ENCODE peak calls at places on chromosome 2, in five cellular contexts. One of them, this sample, is unnamed.

GRCh38 chr2:197191948-197192338 is 118.6 kb downstream of the ANKRD44 start:
- DNase-seq in H9: no peak
- DNase-seq in MM.1S: peak; percentile 51
- DNase-seq in CD8-positive, alpha-beta T cell: no peak
- DNase-seq in uterus: no peak
- DNase-seq in this sample: no peak

GRCh38 chr2:126655500-126656310 is at the start of gene GYPC:
- DNase-seq in H9: peak; percentile 54
- DNase-seq in MM.1S: peak; percentile 54
- DNase-seq in CD8-positive, alpha-beta T cell: peak; percentile 31
- DNase-seq in uterus: peak; percentile 74
- DNase-seq in this sample: peak; percentile 83

GRCh38 chr2:19351914-19352697 is 6.3 kb downstream of the OSR1 start:
- DNase-seq in H9: no peak
- DNase-seq in MM.1S: peak; percentile 25
- DNase-seq in CD8-positive, alpha-beta T cell: no peak
- DNase-seq in uterus: no peak
- DNase-seq in this sample: peak; percentile 11

GRCh38 chr2:138059487-138059886 is 95.2 kb downstream of the HNMT start:
- DNase-seq in H9: no peak
- DNase-seq in MM.1S: no peak
- DNase-seq in CD8-positive, alpha-beta T cell: no peak
- DNase-seq in uterus: no peak
- DNase-seq in this sample: no peak

GRCh38 chr2:185188656-185189055 is 549.9 kb upstream of the FSIP2 start:
- DNase-seq in H9: no peak
- DNase-seq in MM.1S: no peak
- DNase-seq in CD8-positive, alpha-beta T cell: no peak
- DNase-seq in uterus: no peak
- DNase-seq in this sample: no peak

GRCh38 chr2:165794520-165794882 is 454 bp upstream of the GALNT3 start:
- DNase-seq in H9: peak; percentile 65
- DNase-seq in MM.1S: peak; percentile 93
- DNase-seq in CD8-positive, alpha-beta T cell: peak; percentile 40
- DNase-seq in uterus: no peak
- DNase-seq in this sample: peak; percentile 84

GRCh38 chr2:8657423-8658062 is 24.3 kb upstream of the ID2 start:
- DNase-seq in H9: no peak
- DNase-seq in MM.1S: no peak
- DNase-seq in CD8-positive, alpha-beta T cell: no peak
- DNase-seq in uterus: no peak
- DNase-seq in this sample: no peak

GRCh38 chr2:209864716-209865295 is 93.2 kb downstream of the UNC80 start:
- DNase-seq in H9: peak; percentile 62
- DNase-seq in MM.1S: no peak
- DNase-seq in CD8-positive, alpha-beta T cell: no peak
- DNase-seq in uterus: no peak
- DNase-seq in this sample: no peak

GRCh38 chr2:182049783-182050182 is 64.1 kb downstream of the PPP1R1C start:
- DNase-seq in H9: no peak
- DNase-seq in MM.1S: no peak
- DNase-seq in CD8-positive, alpha-beta T cell: no peak
- DNase-seq in uterus: no peak
- DNase-seq in this sample: no peak

GRCh38 chr2:229519655-229520054 is 194.7 kb downstream of the DNER start:
- DNase-seq in H9: no peak
- DNase-seq in MM.1S: peak; percentile 55
- DNase-seq in CD8-positive, alpha-beta T cell: no peak
- DNase-seq in uterus: no peak
- DNase-seq in this sample: no peak

GRCh38 chr2:139155991-139156390 is 375.8 kb upstream of the NXPH2 start:
- DNase-seq in H9: no peak
- DNase-seq in MM.1S: no peak
- DNase-seq in CD8-positive, alpha-beta T cell: no peak
- DNase-seq in uterus: no peak
- DNase-seq in this sample: no peak

GRCh38 chr2:191749181-191749540 is 71.2 kb downstream of the NABP1 start:
- DNase-seq in H9: no peak
- DNase-seq in MM.1S: no peak
- DNase-seq in CD8-positive, alpha-beta T cell: no peak
- DNase-seq in uterus: no peak
- DNase-seq in this sample: no peak

GRCh38 chr2:176745543-176746331 is 466.9 kb upstream of the HNRNPA3 start:
- DNase-seq in H9: no peak
- DNase-seq in MM.1S: peak; percentile 76
- DNase-seq in CD8-positive, alpha-beta T cell: no peak
- DNase-seq in uterus: no peak
- DNase-seq in this sample: no peak

GRCh38 chr2:175205523-175205922 is 24.0 kb upstream of the ATP5MC3 start:
- DNase-seq in H9: no peak
- DNase-seq in MM.1S: no peak
- DNase-seq in CD8-positive, alpha-beta T cell: no peak
- DNase-seq in uterus: no peak
- DNase-seq in this sample: no peak

GRCh38 chr2:8929128-8929527 is 74.4 kb downstream of the MBOAT2 start:
- DNase-seq in H9: no peak
- DNase-seq in MM.1S: no peak
- DNase-seq in CD8-positive, alpha-beta T cell: no peak
- DNase-seq in uterus: no peak
- DNase-seq in this sample: no peak

GRCh38 chr2:38743672-38744398 is 7.3 kb downstream of the SRSF7 start:
- DNase-seq in H9: no peak
- DNase-seq in MM.1S: no peak
- DNase-seq in CD8-positive, alpha-beta T cell: no peak
- DNase-seq in uterus: no peak
- DNase-seq in this sample: no peak

GRCh38 chr2:166364476-166365161 is 11.1 kb downstream of the SCN9A start:
- DNase-seq in H9: no peak
- DNase-seq in MM.1S: no peak
- DNase-seq in CD8-positive, alpha-beta T cell: no peak
- DNase-seq in uterus: no peak
- DNase-seq in this sample: no peak

GRCh38 chr2:157261199-157261782 is 3.8 kb downstream of the GALNT5 start:
- DNase-seq in H9: no peak
- DNase-seq in MM.1S: peak; percentile 61
- DNase-seq in CD8-positive, alpha-beta T cell: no peak
- DNase-seq in uterus: no peak
- DNase-seq in this sample: no peak

GRCh38 chr2:187541086-187542085 is 12.8 kb downstream of the TFPI start:
- DNase-seq in H9: no peak
- DNase-seq in MM.1S: no peak
- DNase-seq in CD8-positive, alpha-beta T cell: no peak
- DNase-seq in uterus: peak; percentile 35
- DNase-seq in this sample: no peak

GRCh38 chr2:239094727-239095266 is 246.9 kb downstream of the TWIST2 start:
- DNase-seq in H9: no peak
- DNase-seq in MM.1S: no peak
- DNase-seq in CD8-positive, alpha-beta T cell: no peak
- DNase-seq in uterus: no peak
- DNase-seq in this sample: no peak

GRCh38 chr2:88350262-88350640 is 102.2 kb downstream of the FOXI3 start:
- DNase-seq in H9: no peak
- DNase-seq in MM.1S: no peak
- DNase-seq in CD8-positive, alpha-beta T cell: no peak
- DNase-seq in uterus: no peak
- DNase-seq in this sample: no peak

GRCh38 chr2:65049010-65049639 is 7.1 kb upstream of the CEP68 start:
- DNase-seq in H9: peak; percentile 66
- DNase-seq in MM.1S: no peak
- DNase-seq in CD8-positive, alpha-beta T cell: no peak
- DNase-seq in uterus: no peak
- DNase-seq in this sample: no peak

GRCh38 chr2:207416111-207416510 is 113.7 kb upstream of the CREB1 start:
- DNase-seq in H9: no peak
- DNase-seq in MM.1S: no peak
- DNase-seq in CD8-positive, alpha-beta T cell: no peak
- DNase-seq in uterus: no peak
- DNase-seq in this sample: no peak

GRCh38 chr2:40321224-40321623 is 130.7 kb downstream of the SLC8A1 start:
- DNase-seq in H9: no peak
- DNase-seq in MM.1S: no peak
- DNase-seq in CD8-positive, alpha-beta T cell: no peak
- DNase-seq in uterus: no peak
- DNase-seq in this sample: no peak

GRCh38 chr2:160221391-160222276 is 21.6 kb upstream of the ITGB6 start:
- DNase-seq in H9: no peak
- DNase-seq in MM.1S: no peak
- DNase-seq in CD8-positive, alpha-beta T cell: no peak
- DNase-seq in uterus: peak; percentile 60
- DNase-seq in this sample: no peak

GRCh38 chr2:174495365-174496012 is 8.7 kb upstream of the GPR155 start:
- DNase-seq in H9: peak; percentile 35
- DNase-seq in MM.1S: no peak
- DNase-seq in CD8-positive, alpha-beta T cell: no peak
- DNase-seq in uterus: no peak
- DNase-seq in this sample: no peak

GRCh38 chr2:172496096-172496709 is 59.7 kb upstream of the PDK1 start:
- DNase-seq in H9: no peak
- DNase-seq in MM.1S: no peak
- DNase-seq in CD8-positive, alpha-beta T cell: peak; percentile 30
- DNase-seq in uterus: no peak
- DNase-seq in this sample: no peak

GRCh38 chr2:88500691-88501090 is 48.2 kb upstream of the FOXI3 start:
- DNase-seq in H9: no peak
- DNase-seq in MM.1S: no peak
- DNase-seq in CD8-positive, alpha-beta T cell: no peak
- DNase-seq in uterus: no peak
- DNase-seq in this sample: no peak

GRCh38 chr2:7003895-7004294 is 86.7 kb downstream of the RNF144A start:
- DNase-seq in H9: no peak
- DNase-seq in MM.1S: no peak
- DNase-seq in CD8-positive, alpha-beta T cell: no peak
- DNase-seq in uterus: no peak
- DNase-seq in this sample: no peak

GRCh38 chr2:8412586-8412985 is 269.3 kb upstream of the ID2 start:
- DNase-seq in H9: no peak
- DNase-seq in MM.1S: no peak
- DNase-seq in CD8-positive, alpha-beta T cell: no peak
- DNase-seq in uterus: peak; percentile 74
- DNase-seq in this sample: no peak

GRCh38 chr2:69957970-69958369 is 3.5 kb downstream of the ASPRV1 start:
- DNase-seq in H9: peak; percentile 20
- DNase-seq in MM.1S: no peak
- DNase-seq in CD8-positive, alpha-beta T cell: no peak
- DNase-seq in uterus: no peak
- DNase-seq in this sample: no peak

DNA sequence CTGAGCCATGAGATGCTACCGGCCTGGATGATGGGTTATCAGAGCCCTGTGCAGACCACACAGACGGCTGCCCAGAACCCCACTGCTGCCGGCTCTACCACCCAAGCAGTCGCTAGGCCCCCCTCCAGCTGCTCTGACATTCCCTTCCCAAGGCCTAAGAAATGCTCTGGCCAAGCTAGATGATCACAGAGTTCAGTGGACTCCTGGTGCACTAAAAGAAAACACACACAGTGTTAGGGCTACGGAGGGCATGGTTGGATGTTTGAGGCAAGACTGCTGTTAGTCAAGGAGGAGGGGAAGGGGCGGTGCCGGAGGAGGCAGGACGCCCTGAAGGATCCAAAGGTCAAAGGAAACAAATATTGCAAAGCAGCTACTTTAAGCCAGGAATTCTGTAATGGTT is 174.5 kb downstream of the MYCN start:
- DNase-seq in H9: no peak
- DNase-seq in MM.1S: no peak
- DNase-seq in CD8-positive, alpha-beta T cell: no peak
- DNase-seq in uterus: no peak
- DNase-seq in this sample: no peak
- TF ChIP-seq CTCF in H9: no peak
- TF ChIP-seq CTCF in MM.1S: no peak
- TF ChIP-seq CTCF in CD8-positive, alpha-beta T cell: no peak
- TF ChIP-seq CTCF in uterus: no peak
- TF ChIP-seq CTCF in this sample: no peak

GRCh38 chr2:84858123-84858522 is 22.8 kb downstream of the TRABD2A start:
- DNase-seq in H9: no peak
- DNase-seq in MM.1S: no peak
- DNase-seq in CD8-positive, alpha-beta T cell: no peak
- DNase-seq in uterus: no peak
- DNase-seq in this sample: no peak
- TF ChIP-seq CTCF in H9: peak; percentile 68
- TF ChIP-seq CTCF in MM.1S: peak; percentile 34
- TF ChIP-seq CTCF in CD8-positive, alpha-beta T cell: peak; percentile 21
- TF ChIP-seq CTCF in uterus: no peak
- TF ChIP-seq CTCF in this sample: no peak

GRCh38 chr2:120854766-120855530 is 119.3 kb downstream of the GLI2 start:
- DNase-seq in H9: no peak
- DNase-seq in MM.1S: no peak
- DNase-seq in CD8-positive, alpha-beta T cell: no peak
- DNase-seq in uterus: no peak
- DNase-seq in this sample: no peak

GRCh38 chr2:120857422-120857821 is 121.8 kb downstream of the GLI2 start:
- DNase-seq in H9: no peak
- DNase-seq in MM.1S: no peak
- DNase-seq in CD8-positive, alpha-beta T cell: no peak
- DNase-seq in uterus: no peak
- DNase-seq in this sample: no peak

GRCh38 chr2:120857931-120858330 is 122.3 kb downstream of the GLI2 start:
- DNase-seq in H9: no peak
- DNase-seq in MM.1S: no peak
- DNase-seq in CD8-positive, alpha-beta T cell: no peak
- DNase-seq in uterus: no peak
- DNase-seq in this sample: no peak

GRCh38 chr2:120855855-120856405 is 120.3 kb downstream of the GLI2 start:
- DNase-seq in H9: no peak
- DNase-seq in MM.1S: no peak
- DNase-seq in CD8-positive, alpha-beta T cell: no peak
- DNase-seq in uterus: no peak
- DNase-seq in this sample: no peak

GRCh38 chr2:120856421-120856862 is 120.8 kb downstream of the GLI2 start:
- DNase-seq in H9: peak; percentile 77
- DNase-seq in MM.1S: no peak
- DNase-seq in CD8-positive, alpha-beta T cell: no peak
- DNase-seq in uterus: peak; percentile 41
- DNase-seq in this sample: no peak
- TF ChIP-seq CTCF in H9: peak; percentile 54
- TF ChIP-seq CTCF in MM.1S: no peak
- TF ChIP-seq CTCF in CD8-positive, alpha-beta T cell: no peak
- TF ChIP-seq CTCF in uterus: peak; percentile 6
- TF ChIP-seq CTCF in this sample: no peak

DNA sequence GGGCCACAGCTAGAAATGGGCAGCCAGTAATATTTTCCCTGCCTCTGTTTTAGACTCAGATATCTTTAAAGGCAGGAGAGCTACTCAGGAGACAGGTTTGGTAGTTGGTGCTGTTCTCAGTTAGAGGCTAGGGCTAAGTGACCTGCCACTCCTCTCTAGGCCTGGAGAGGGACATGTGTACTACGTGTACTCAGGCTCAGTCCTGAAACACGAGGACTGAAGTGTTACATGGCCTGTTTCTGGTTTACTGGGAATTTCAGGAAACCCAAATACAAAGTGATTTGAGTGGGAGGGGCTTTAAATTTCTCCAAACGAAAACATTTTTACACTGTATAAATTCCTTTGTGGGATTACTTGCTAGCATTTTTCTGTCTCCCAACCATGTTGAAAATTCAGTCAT is 343.4 kb downstream of the CYP26B1 start:
- DNase-seq in H9: no peak
- DNase-seq in MM.1S: no peak
- DNase-seq in CD8-positive, alpha-beta T cell: no peak
- DNase-seq in uterus: no peak
- DNase-seq in this sample: no peak
- TF ChIP-seq CTCF in H9: no peak
- TF ChIP-seq CTCF in MM.1S: no peak
- TF ChIP-seq CTCF in CD8-positive, alpha-beta T cell: no peak
- TF ChIP-seq CTCF in uterus: no peak
- TF ChIP-seq CTCF in this sample: no peak